ENCODE peak calls at places on chromosome 10, in seven cellular contexts. J is amniotic stem cell, L is RPMI7951, M is AG09309, K is NCI-H1417, P is EH, E is HT1080. T is an unnamed sample.

GRCh38 chr10:131961047-131961776 is 20.5 kb downstream of the BNIP3 start:
- DNase-seq in L (no peak), E (no peak), P (no peak), J (no peak), M (no peak), K (no peak), T (no peak)

GRCh38 chr10:71077143-71077581 is 135.2 kb upstream of the UNC5B start:
- DNase-seq in M (no peak), E (no peak), P (no peak), J (no peak), L (no peak), K (no peak), T (no peak)

GRCh38 chr10:17537281-17537680 is 79.9 kb downstream of the HACD1 start:
- DNase-seq in K (no peak), P (no peak), J (no peak), E (no peak), M (no peak), L (no peak), T (no peak)

GRCh38 chr10:132192991-132193670 is 6.4 kb downstream of the DPYSL4 start:
- DNase-seq in J (no peak), K (no peak), M (no peak), E (no peak), L (no peak), P (no peak), T (no peak)

GRCh38 chr10:102869290-102870198 is at the start of gene AS3MT:
- DNase-seq in P (peak), K (peak), L (no peak), M (no peak), J (no peak), E (no peak), T (no peak)

GRCh38 chr10:72320676-72321247 is 34.0 kb downstream of the DNAJB12 start:
- DNase-seq in K (peak), E (peak), M (peak), J (peak), P (peak), L (peak), T (peak)

GRCh38 chr10:77844713-77845454 is 81.7 kb downstream of the DLG5 start:
- DNase-seq in E (peak), J (peak), P (peak), K (no peak), L (peak), M (peak), T (no peak)

GRCh38 chr10:29649561-29650551 is 15.1 kb upstream of the SVIL start:
- DNase-seq in P (peak), L (peak), M (no peak), K (no peak), J (no peak), E (no peak), T (no peak)

GRCh38 chr10:78212134-78212785 is 178.6 kb downstream of the RPS24 start:
- DNase-seq in M (no peak), P (peak), E (no peak), L (peak), K (no peak), J (no peak), T (no peak)

GRCh38 chr10:46536781-46537180 is 19.7 kb downstream of the GPRIN2 start:
- DNase-seq in M (no peak), K (no peak), L (no peak), P (no peak), J (no peak), E (no peak), T (no peak)

GRCh38 chr10:49089789-49090595 is 25.3 kb downstream of the VSTM4 start:
- DNase-seq in J (no peak), P (no peak), E (no peak), L (no peak), M (no peak), K (no peak), T (no peak)

GRCh38 chr10:132575320-132576201 is 38.0 kb downstream of the INPP5A start:
- DNase-seq in P (peak), K (no peak), E (peak), J (peak), M (peak), L (peak), T (no peak)

GRCh38 chr10:43409385-43410109 is 561 bp upstream of the HNRNPF start:
- DNase-seq in E (no peak), P (peak), L (peak), J (no peak), K (peak), M (no peak), T (peak)

GRCh38 chr10:102449321-102450123 is 1.8 kb downstream of the C10orf95 start:
- DNase-seq in P (peak), L (peak), J (no peak), E (peak), K (peak), M (no peak), T (peak)

GRCh38 chr10:30709229-30709628 is 79.7 kb upstream of the LYZL2 start:
- DNase-seq in J (no peak), M (no peak), K (no peak), L (no peak), E (no peak), P (no peak), T (no peak)

GRCh38 chr10:4315529-4315928 is 510.5 kb upstream of the AKR1E2 start:
- DNase-seq in M (no peak), L (peak), E (no peak), P (no peak), J (no peak), K (no peak), T (no peak)

GRCh38 chr10:73413108-73413527 is 740 bp downstream of the ANXA7 start:
- DNase-seq in J (no peak), L (no peak), K (peak), E (peak), M (no peak), P (no peak), T (peak)

GRCh38 chr10:110859947-110860376 is 11.8 kb upstream of the PDCD4 start:
- DNase-seq in K (no peak), L (peak), M (peak), J (no peak), E (no peak), P (peak), T (no peak)

GRCh38 chr10:30489291-30489823 is 55.4 kb downstream of the MAP3K8 start:
- DNase-seq in L (no peak), M (no peak), E (no peak), J (no peak), P (no peak), K (no peak), T (no peak)

GRCh38 chr10:69142983-69143382 is 19.0 kb downstream of the VPS26A start:
- DNase-seq in L (no peak), M (no peak), P (no peak), J (no peak), E (no peak), K (no peak), T (no peak)